ENCODE peak calls at places on chromosomes 5 and 9, in five cellular contexts. One of them, this sample, is unnamed.
A peak's percentile ranks its signal among the peaks of the same experiment; 100 is the strongest.

GRCh38 chr9:120441446-120442279 is 138.3 kb downstream of the CDK5RAP2 start:
- DNase-seq in MM.1S: no peak
- DNase-seq in psoas muscle: no peak
- DNase-seq in fibroblast of mammary gland: peak; percentile 82
- DNase-seq in cardiac fibroblast: peak; percentile 86
- DNase-seq in this sample: peak; percentile 96

GRCh38 chr5:119386945-119387344 is 31.1 kb downstream of the TNFAIP8 start:
- DNase-seq in MM.1S: no peak
- DNase-seq in psoas muscle: no peak
- DNase-seq in fibroblast of mammary gland: peak; percentile 30
- DNase-seq in cardiac fibroblast: peak; percentile 58
- DNase-seq in this sample: peak; percentile 71

GRCh38 chr5:142508027-142508426 is 177.9 kb downstream of the FGF1 start:
- DNase-seq in MM.1S: no peak
- DNase-seq in psoas muscle: no peak
- DNase-seq in fibroblast of mammary gland: no peak
- DNase-seq in cardiac fibroblast: no peak
- DNase-seq in this sample: no peak

GRCh38 chr5:1007681-1008450 is 736 bp upstream of the NKD2 start:
- DNase-seq in MM.1S: no peak
- DNase-seq in psoas muscle: no peak
- DNase-seq in fibroblast of mammary gland: no peak
- DNase-seq in cardiac fibroblast: no peak
- DNase-seq in this sample: no peak

GRCh38 chr9:89705651-89706050 is 100.8 kb downstream of the GADD45G start:
- DNase-seq in MM.1S: no peak
- DNase-seq in psoas muscle: no peak
- DNase-seq in fibroblast of mammary gland: no peak
- DNase-seq in cardiac fibroblast: no peak
- DNase-seq in this sample: no peak

GRCh38 chr5:179336871-179337165 is 8.4 kb downstream of the ADAMTS2 start:
- DNase-seq in MM.1S: no peak
- DNase-seq in psoas muscle: no peak
- DNase-seq in fibroblast of mammary gland: no peak
- DNase-seq in cardiac fibroblast: no peak
- DNase-seq in this sample: no peak

GRCh38 chr5:173327084-173327947 is 898 bp downstream of the STC2 start:
- DNase-seq in MM.1S: no peak
- DNase-seq in psoas muscle: no peak
- DNase-seq in fibroblast of mammary gland: peak; percentile 28
- DNase-seq in cardiac fibroblast: peak; percentile 75
- DNase-seq in this sample: peak; percentile 54

GRCh38 chr5:116084891-116085715 is at the start of gene COMMD10:
- DNase-seq in MM.1S: peak; percentile 67
- DNase-seq in psoas muscle: peak; percentile 82
- DNase-seq in fibroblast of mammary gland: peak; percentile 86
- DNase-seq in cardiac fibroblast: peak; percentile 89
- DNase-seq in this sample: peak; percentile 82

GRCh38 chr9:21810388-21810787 is 8.0 kb downstream of the MTAP start:
- DNase-seq in MM.1S: no peak
- DNase-seq in psoas muscle: no peak
- DNase-seq in fibroblast of mammary gland: peak; percentile 91
- DNase-seq in cardiac fibroblast: peak; percentile 53
- DNase-seq in this sample: no peak

GRCh38 chr9:134940236-134941208 is 22.8 kb upstream of the FCN1 start:
- DNase-seq in MM.1S: no peak
- DNase-seq in psoas muscle: no peak
- DNase-seq in fibroblast of mammary gland: no peak
- DNase-seq in cardiac fibroblast: no peak
- DNase-seq in this sample: no peak

GRCh38 chr5:125412051-125412560 is 665.7 kb upstream of the ZNF608 start:
- DNase-seq in MM.1S: peak; percentile 41
- DNase-seq in psoas muscle: no peak
- DNase-seq in fibroblast of mammary gland: no peak
- DNase-seq in cardiac fibroblast: peak; percentile 40
- DNase-seq in this sample: peak; percentile 34

GRCh38 chr5:145101246-145101645 is 733.9 kb downstream of the PRELID2 start:
- DNase-seq in MM.1S: no peak
- DNase-seq in psoas muscle: no peak
- DNase-seq in fibroblast of mammary gland: no peak
- DNase-seq in cardiac fibroblast: no peak
- DNase-seq in this sample: no peak

GRCh38 chr9:125176632-125177031 is 13.0 kb downstream of the PPP6C start:
- DNase-seq in MM.1S: no peak
- DNase-seq in psoas muscle: no peak
- DNase-seq in fibroblast of mammary gland: peak; percentile 87
- DNase-seq in cardiac fibroblast: no peak
- DNase-seq in this sample: no peak

GRCh38 chr5:133941456-133942196 is 26.8 kb downstream of the C5orf15 start:
- DNase-seq in MM.1S: no peak
- DNase-seq in psoas muscle: no peak
- DNase-seq in fibroblast of mammary gland: no peak
- DNase-seq in cardiac fibroblast: no peak
- DNase-seq in this sample: no peak

GRCh38 chr5:153718713-153719112 is 228.2 kb downstream of the GRIA1 start:
- DNase-seq in MM.1S: no peak
- DNase-seq in psoas muscle: no peak
- DNase-seq in fibroblast of mammary gland: no peak
- DNase-seq in cardiac fibroblast: no peak
- DNase-seq in this sample: no peak

GRCh38 chr5:117475925-117476324 is 901.3 kb upstream of the SEMA6A start:
- DNase-seq in MM.1S: no peak
- DNase-seq in psoas muscle: no peak
- DNase-seq in fibroblast of mammary gland: no peak
- DNase-seq in cardiac fibroblast: no peak
- DNase-seq in this sample: no peak

GRCh38 chr9:91245432-91246313 is 116.0 kb downstream of the AUH start:
- DNase-seq in MM.1S: no peak
- DNase-seq in psoas muscle: no peak
- DNase-seq in fibroblast of mammary gland: peak; percentile 50
- DNase-seq in cardiac fibroblast: peak; percentile 32
- DNase-seq in this sample: peak; percentile 66

GRCh38 chr9:114151426-114151956 is 3.8 kb upstream of the COL27A1 start:
- DNase-seq in MM.1S: no peak
- DNase-seq in psoas muscle: no peak
- DNase-seq in fibroblast of mammary gland: no peak
- DNase-seq in cardiac fibroblast: no peak
- DNase-seq in this sample: no peak

GRCh38 chr5:14063117-14063516 is 80.0 kb upstream of the TRIO start:
- DNase-seq in MM.1S: no peak
- DNase-seq in psoas muscle: no peak
- DNase-seq in fibroblast of mammary gland: peak; percentile 40
- DNase-seq in cardiac fibroblast: no peak
- DNase-seq in this sample: no peak

GRCh38 chr5:149028984-149029383 is 33.9 kb downstream of the SH3TC2 start:
- DNase-seq in MM.1S: no peak
- DNase-seq in psoas muscle: no peak
- DNase-seq in fibroblast of mammary gland: peak; percentile 59
- DNase-seq in cardiac fibroblast: no peak
- DNase-seq in this sample: no peak

GRCh38 chr9:4666042-4666699 is at the start of gene SPATA6L:
- DNase-seq in MM.1S: no peak
- DNase-seq in psoas muscle: peak; percentile 69
- DNase-seq in fibroblast of mammary gland: peak; percentile 46
- DNase-seq in cardiac fibroblast: peak; percentile 67
- DNase-seq in this sample: no peak

GRCh38 chr9:126809068-126809467 is 4.2 kb downstream of the ZBTB43 start:
- DNase-seq in MM.1S: no peak
- DNase-seq in psoas muscle: no peak
- DNase-seq in fibroblast of mammary gland: peak; percentile 62
- DNase-seq in cardiac fibroblast: peak; percentile 25
- DNase-seq in this sample: no peak

DNA sequence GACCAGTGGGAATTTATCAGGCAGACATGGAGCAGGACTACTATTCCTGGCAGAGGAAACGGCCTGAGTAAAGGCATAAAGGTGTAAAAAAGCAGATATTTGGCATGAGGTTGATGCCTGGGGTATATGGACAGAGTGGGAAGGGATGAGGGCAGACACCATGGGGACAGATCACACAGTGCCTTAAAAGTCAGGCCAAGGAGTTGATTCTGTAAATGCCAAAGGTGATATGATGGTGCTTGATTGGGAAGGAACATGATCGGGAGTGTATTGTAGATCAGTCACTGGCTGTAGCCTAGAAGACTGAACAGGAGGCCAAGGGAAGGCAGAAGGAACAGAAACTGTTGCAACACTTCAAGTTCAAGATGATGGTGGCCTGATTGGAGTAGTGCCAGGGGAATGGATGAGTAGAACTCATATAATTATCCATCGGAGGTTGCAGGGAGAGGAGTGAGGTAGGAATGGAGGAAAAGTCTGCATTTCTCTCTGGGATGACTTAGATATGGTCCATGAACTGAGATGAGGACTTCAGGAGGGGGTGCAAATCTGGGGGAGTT is 594.3 kb upstream of the KLF4 start:
- DNase-seq in MM.1S: no peak
- DNase-seq in psoas muscle: no peak
- DNase-seq in fibroblast of mammary gland: peak; percentile 28
- DNase-seq in cardiac fibroblast: no peak
- DNase-seq in this sample: no peak
- TF ChIP-seq CTCF in MM.1S: no peak
- TF ChIP-seq CTCF in psoas muscle: no peak
- TF ChIP-seq CTCF in fibroblast of mammary gland: no peak
- TF ChIP-seq CTCF in cardiac fibroblast: no peak
- TF ChIP-seq CTCF in this sample: no peak

GRCh38 chr5:7391688-7392400 is 4.1 kb upstream of the ADCY2 start:
- DNase-seq in MM.1S: no peak
- DNase-seq in psoas muscle: no peak
- DNase-seq in fibroblast of mammary gland: no peak
- DNase-seq in cardiac fibroblast: no peak
- DNase-seq in this sample: no peak
- TF ChIP-seq CTCF in MM.1S: no peak
- TF ChIP-seq CTCF in psoas muscle: no peak
- TF ChIP-seq CTCF in fibroblast of mammary gland: no peak
- TF ChIP-seq CTCF in cardiac fibroblast: no peak
- TF ChIP-seq CTCF in this sample: no peak

DNA sequence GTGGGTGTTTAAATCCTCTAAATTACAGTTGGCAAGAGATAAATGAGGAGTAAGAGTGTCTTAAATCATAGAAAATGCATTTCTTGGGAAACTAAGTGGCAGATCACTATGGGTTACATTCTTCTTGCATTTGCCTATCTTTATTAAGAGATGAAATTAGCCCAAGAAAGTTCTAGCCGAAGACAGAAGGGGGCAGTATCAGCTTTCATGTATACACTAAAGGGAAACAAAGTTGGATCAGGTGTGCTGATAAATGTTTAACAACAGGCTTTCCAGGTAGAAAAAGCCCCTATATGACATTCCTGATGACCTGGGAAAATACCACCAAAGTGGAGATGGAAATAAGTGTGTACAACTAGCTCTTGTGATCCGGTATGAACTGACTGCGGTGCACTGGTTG is 81.9 kb upstream of the TLR4 start:
- DNase-seq in MM.1S: no peak
- DNase-seq in psoas muscle: no peak
- DNase-seq in fibroblast of mammary gland: no peak
- DNase-seq in cardiac fibroblast: no peak
- DNase-seq in this sample: no peak
- TF ChIP-seq CTCF in MM.1S: peak; percentile 29
- TF ChIP-seq CTCF in psoas muscle: no peak
- TF ChIP-seq CTCF in fibroblast of mammary gland: no peak
- TF ChIP-seq CTCF in cardiac fibroblast: peak; percentile 17
- TF ChIP-seq CTCF in this sample: no peak

GRCh38 chr5:155264809-155265208 is 251.3 kb downstream of the KIF4B start:
- DNase-seq in MM.1S: no peak
- DNase-seq in psoas muscle: no peak
- DNase-seq in fibroblast of mammary gland: no peak
- DNase-seq in cardiac fibroblast: no peak
- DNase-seq in this sample: no peak

GRCh38 chr5:155258139-155258538 is 244.6 kb downstream of the KIF4B start:
- DNase-seq in MM.1S: no peak
- DNase-seq in psoas muscle: no peak
- DNase-seq in fibroblast of mammary gland: no peak
- DNase-seq in cardiac fibroblast: no peak
- DNase-seq in this sample: no peak

GRCh38 chr5:155263381-155263780 is 249.8 kb downstream of the KIF4B start:
- DNase-seq in MM.1S: no peak
- DNase-seq in psoas muscle: no peak
- DNase-seq in fibroblast of mammary gland: no peak
- DNase-seq in cardiac fibroblast: no peak
- DNase-seq in this sample: no peak

GRCh38 chr5:155259648-155260047 is 246.1 kb downstream of the KIF4B start:
- DNase-seq in MM.1S: peak; percentile 38
- DNase-seq in psoas muscle: no peak
- DNase-seq in fibroblast of mammary gland: no peak
- DNase-seq in cardiac fibroblast: no peak
- DNase-seq in this sample: no peak

GRCh38 chr5:155260798-155261197 is 247.2 kb downstream of the KIF4B start:
- DNase-seq in MM.1S: peak; percentile 83
- DNase-seq in psoas muscle: no peak
- DNase-seq in fibroblast of mammary gland: no peak
- DNase-seq in cardiac fibroblast: no peak
- DNase-seq in this sample: no peak
- TF ChIP-seq CTCF in MM.1S: peak; percentile 64
- TF ChIP-seq CTCF in psoas muscle: no peak
- TF ChIP-seq CTCF in fibroblast of mammary gland: no peak
- TF ChIP-seq CTCF in cardiac fibroblast: no peak
- TF ChIP-seq CTCF in this sample: no peak

GRCh38 chr5:107668933-107669542 is 1.7 kb downstream of the EFNA5 start:
- DNase-seq in MM.1S: no peak
- DNase-seq in psoas muscle: peak; percentile 12
- DNase-seq in fibroblast of mammary gland: no peak
- DNase-seq in cardiac fibroblast: peak; percentile 18
- DNase-seq in this sample: peak; percentile 5
- TF ChIP-seq CTCF in MM.1S: no peak
- TF ChIP-seq CTCF in psoas muscle: no peak
- TF ChIP-seq CTCF in fibroblast of mammary gland: no peak
- TF ChIP-seq CTCF in cardiac fibroblast: no peak
- TF ChIP-seq CTCF in this sample: no peak

DNA sequence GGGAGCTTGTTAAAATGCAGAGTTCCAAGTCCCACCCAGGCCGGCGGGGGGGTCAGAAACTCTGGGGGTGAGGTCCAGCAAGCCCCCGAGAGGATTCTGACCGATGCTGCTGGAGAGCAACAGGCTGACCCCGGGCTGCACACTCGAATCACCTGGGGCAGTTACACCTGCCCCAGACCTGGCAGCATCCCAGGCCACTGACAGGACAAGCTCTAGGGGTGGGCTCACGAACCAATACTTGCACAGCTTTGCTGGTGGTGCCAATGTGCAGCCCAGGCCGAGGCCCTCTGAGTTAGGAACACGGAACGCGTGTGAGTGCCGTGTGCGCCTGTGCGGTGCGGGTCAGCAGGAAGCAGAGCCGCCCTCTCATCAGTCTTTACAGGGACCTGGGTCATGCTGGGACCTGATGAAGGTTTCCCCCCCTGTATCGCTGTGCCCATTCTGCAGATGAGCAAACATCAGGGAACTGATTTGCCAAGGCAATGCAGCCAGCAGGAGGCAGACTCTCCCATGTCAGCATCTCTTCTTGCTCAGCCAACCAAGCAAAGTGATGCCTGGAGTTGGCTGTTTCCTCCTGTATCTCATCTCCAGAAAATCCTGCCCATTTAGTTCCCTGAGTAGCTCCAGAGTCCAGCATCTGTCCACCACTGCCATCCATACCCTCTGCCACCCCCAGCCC is 16.3 kb downstream of the FAM163B start:
- DNase-seq in MM.1S: no peak
- DNase-seq in psoas muscle: no peak
- DNase-seq in fibroblast of mammary gland: peak; percentile 14
- DNase-seq in cardiac fibroblast: peak; percentile 40
- DNase-seq in this sample: no peak
- TF ChIP-seq CTCF in MM.1S: no peak
- TF ChIP-seq CTCF in psoas muscle: no peak
- TF ChIP-seq CTCF in fibroblast of mammary gland: peak; percentile 22
- TF ChIP-seq CTCF in cardiac fibroblast: peak; percentile 60
- TF ChIP-seq CTCF in this sample: peak; percentile 53

GRCh38 chr5:161002571-161003074 is 150.6 kb upstream of the ATP10B start:
- DNase-seq in MM.1S: no peak
- DNase-seq in psoas muscle: no peak
- DNase-seq in fibroblast of mammary gland: no peak
- DNase-seq in cardiac fibroblast: no peak
- DNase-seq in this sample: no peak
- TF ChIP-seq CTCF in MM.1S: no peak
- TF ChIP-seq CTCF in psoas muscle: no peak
- TF ChIP-seq CTCF in fibroblast of mammary gland: no peak
- TF ChIP-seq CTCF in cardiac fibroblast: no peak
- TF ChIP-seq CTCF in this sample: no peak

This sample was measured in brain microvascular endothelial cell.